ENCODE peak calls at places on chromosomes 13 and 19, in six cellular contexts. Z is astrocyte of the hippocampus; J is kidney epithelial cell; A is stimulated activated CD4-positive, alpha-beta T cell treated with anti-CD3 and anti-CD28 coated beads, Interleukin-2, amount 100 ng/mL, for 24 hours; U is smooth muscle cell of the brain vasculature; Y is B cell. W is an unnamed sample.
A peak's percentile ranks its signal among the peaks of the same experiment; 100 is the strongest.

GRCh38 chr13:111517641-111518010 is 197.2 kb downstream of the TEX29 start:
- DNase-seq in Z (no peak), J (no peak), A (no peak), U (no peak), Y (no peak), W (no peak)

GRCh38 chr19:1122021-1122971 is 18.5 kb downstream of the GPX4 start:
- DNase-seq in Z (no peak), J (no peak), A (no peak), U (no peak), Y (no peak), W (no peak)

GRCh38 chr19:32223106-32223505 is 122.3 kb upstream of the ZNF507 start:
- DNase-seq in Z (no peak), J (no peak), A (no peak), U (no peak), Y (no peak), W (no peak)

GRCh38 chr13:20393273-20394235 is 132.1 kb downstream of the CRYL1 start:
- DNase-seq in Z (no peak), J (no peak), A (no peak), U (no peak), Y (no peak), W (no peak)

GRCh38 chr19:8163781-8164180 is 14.4 kb upstream of the FBN3 start:
- DNase-seq in Z (no peak), J (no peak), A (no peak), U (no peak), Y (no peak), W (no peak)

GRCh38 chr13:75830842-75831241 is 194.7 kb downstream of the LMO7 start:
- DNase-seq in Z (peak; percentile 18), J (no peak), A (no peak), U (no peak), Y (no peak), W (no peak)

GRCh38 chr19:1446713-1447564 is 3.0 kb upstream of the APC2 start:
- DNase-seq in Z (peak; percentile 50), J (no peak), A (no peak), U (no peak), Y (peak; percentile 57), W (no peak)

GRCh38 chr13:95300625-95301134 is 571 bp downstream of the ABCC4 start:
- DNase-seq in Z (peak; percentile 61), J (no peak), A (peak; percentile 40), U (no peak), Y (peak; percentile 48), W (peak; percentile 54)

GRCh38 chr13:31794452-31794851 is 55.1 kb downstream of the RXFP2 start:
- DNase-seq in Z (no peak), J (no peak), A (no peak), U (no peak), Y (no peak), W (no peak)

W was measured in OCI-LY7.